ENCODE peak calls at places on chromosomes 13 and 19, in six cellular contexts. E, V, G, O, L and B are unnamed samples.

GRCh38 chr19:33373701-33374405 is at the start of gene CEBPG:
- DNase-seq in E (peak; percentile 71), V (no peak), G (peak; percentile 79), O (no peak), L (peak; percentile 72), B (peak; percentile 57)

GRCh38 chr19:39833464-39834286 is at the start of gene DYRK1B:
- DNase-seq in E (peak; percentile 98), V (peak; percentile 97), G (peak; percentile 98), O (peak; percentile 97), L (peak; percentile 99), B (peak; percentile 98)

GRCh38 chr19:46849610-46850009 is 1.0 kb downstream of the AP2S1 start:
- DNase-seq in E (no peak), V (no peak), G (no peak), O (no peak), L (no peak), B (no peak)

GRCh38 chr19:56856822-56857221 is 16.3 kb upstream of the PEG3 start:
- DNase-seq in E (no peak), V (no peak), G (no peak), O (no peak), L (no peak), B (no peak)

GRCh38 chr13:53439439-53440225 is 411.0 kb downstream of the OLFM4 start:
- DNase-seq in E (no peak), V (no peak), G (no peak), O (no peak), L (no peak), B (no peak)

GRCh38 chr13:113533441-113533840 is 42.9 kb upstream of the DCUN1D2 start:
- DNase-seq in E (no peak), V (no peak), G (no peak), O (no peak), L (no peak), B (no peak)

GRCh38 chr13:103883152-103883551 is 816.9 kb upstream of the SLC10A2 start:
- DNase-seq in E (peak; percentile 79), V (peak; percentile 81), G (peak; percentile 77), O (peak; percentile 33), L (peak; percentile 82), B (peak; percentile 80)

GRCh38 chr13:112105244-112105681 is 38.3 kb downstream of the SOX1 start:
- DNase-seq in E (no peak), V (no peak), G (no peak), O (no peak), L (no peak), B (no peak)

GRCh38 chr19:45419396-45419795 is 4.3 kb downstream of the ERCC1 start:
- DNase-seq in E (no peak), V (no peak), G (no peak), O (no peak), L (no peak), B (no peak)

GRCh38 chr13:75895168-75895567 is 259.0 kb downstream of the LMO7 start:
- DNase-seq in E (no peak), V (no peak), G (no peak), O (no peak), L (no peak), B (no peak)

GRCh38 chr13:110394371-110394841 is 87.3 kb downstream of the COL4A2 start:
- DNase-seq in E (no peak), V (no peak), G (no peak), O (no peak), L (no peak), B (no peak)

GRCh38 chr13:101757446-101758039 is 305.1 kb downstream of the ITGBL1 start:
- DNase-seq in E (no peak), V (no peak), G (no peak), O (no peak), L (no peak), B (no peak)

GRCh38 chr13:103178986-103179695 is 112.9 kb upstream of the SLC10A2 start:
- DNase-seq in E (no peak), V (no peak), G (no peak), O (no peak), L (no peak), B (no peak)

GRCh38 chr19:35000647-35001501 is 751 bp downstream of the GRAMD1A start:
- DNase-seq in E (no peak), V (peak; percentile 57), G (peak; percentile 74), O (peak; percentile 50), L (peak; percentile 66), B (no peak)

GRCh38 chr19:39645800-39646411 is 9.8 kb upstream of the LGALS16 start:
- DNase-seq in E (no peak), V (no peak), G (no peak), O (no peak), L (no peak), B (no peak)

GRCh38 chr13:75264611-75265010 is 217.4 kb downstream of the TBC1D4 start:
- DNase-seq in E (no peak), V (no peak), G (no peak), O (no peak), L (no peak), B (no peak)

GRCh38 chr13:20177049-20177831 is 15.5 kb downstream of the GJB2 start:
- DNase-seq in E (no peak), V (no peak), G (no peak), O (no peak), L (no peak), B (no peak)

GRCh38 chr13:52846567-52847321 is 1.7 kb downstream of the PCDH8 start:
- DNase-seq in E (peak; percentile 50), V (peak; percentile 90), G (peak; percentile 60), O (peak; percentile 63), L (peak; percentile 52), B (no peak)

GRCh38 chr13:113153810-113154748 is 4.4 kb upstream of the PROZ start:
- DNase-seq in E (peak; percentile 83), V (peak; percentile 60), G (peak; percentile 89), O (peak; percentile 88), L (peak; percentile 91), B (peak; percentile 75)

GRCh38 chr19:35247526-35248309 is 1.1 kb upstream of the LSR start:
- DNase-seq in E (peak; percentile 44), V (peak; percentile 97), G (peak; percentile 94), O (peak; percentile 94), L (peak; percentile 95), B (peak; percentile 88)

GRCh38 chr13:94464771-94465170 is 14.7 kb downstream of the DCT start:
- DNase-seq in E (no peak), V (no peak), G (no peak), O (no peak), L (no peak), B (no peak)

GRCh38 chr19:41276231-41276630 is 12.1 kb downstream of the HNRNPUL1 start:
- DNase-seq in E (no peak), V (no peak), G (no peak), O (no peak), L (no peak), B (no peak)

GRCh38 chr13:83024955-83025594 is 857.2 kb downstream of the SLITRK1 start:
- DNase-seq in E (no peak), V (no peak), G (no peak), O (no peak), L (no peak), B (no peak)

GRCh38 chr19:37362733-37363132 is 8.2 kb upstream of the ZNF527 start:
- DNase-seq in E (no peak), V (peak; percentile 79), G (no peak), O (no peak), L (no peak), B (no peak)

GRCh38 chr13:41222259-41222852 is 28.0 kb upstream of the KBTBD7 start:
- DNase-seq in E (no peak), V (peak; percentile 67), G (no peak), O (peak; percentile 56), L (peak; percentile 59), B (peak; percentile 37)

GRCh38 chr19:18831524-18832330 is at the start of gene UPF1:
- DNase-seq in E (peak; percentile 95), V (peak; percentile 96), G (peak; percentile 95), O (peak; percentile 97), L (peak; percentile 95), B (peak; percentile 94)

GRCh38 chr13:73492811-73493210 is 434.0 kb downstream of the KLF5 start:
- DNase-seq in E (no peak), V (no peak), G (no peak), O (no peak), L (no peak), B (no peak)

GRCh38 chr19:47421844-47422395 is 2.6 kb upstream of the MEIS3 start:
- DNase-seq in E (no peak), V (peak; percentile 76), G (no peak), O (no peak), L (no peak), B (no peak)

GRCh38 chr13:24128112-24128511 is 32.4 kb upstream of the SPATA13 start:
- DNase-seq in E (no peak), V (no peak), G (no peak), O (no peak), L (no peak), B (no peak)

DNA sequence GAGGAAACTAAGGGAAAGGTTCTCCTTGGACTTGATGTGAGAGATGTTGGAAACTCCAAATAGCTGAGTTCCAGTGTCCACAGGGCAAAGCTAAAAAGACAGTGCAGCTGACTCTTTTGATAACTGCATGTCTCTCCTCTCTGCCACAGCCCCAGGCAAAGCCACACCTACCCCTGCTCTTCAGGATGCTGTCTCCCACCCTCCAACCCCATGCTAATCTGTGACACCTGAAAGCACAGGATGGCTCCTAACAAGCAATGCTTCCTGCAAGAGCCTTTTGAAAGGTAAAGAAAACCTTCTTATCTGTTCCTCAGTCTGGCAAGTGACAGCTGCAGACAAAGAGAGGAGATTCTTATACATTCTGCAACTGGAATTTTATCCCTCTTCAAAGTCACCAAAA is 14.5 kb downstream of the SLC46A3 start:
- DNase-seq in E (no peak), V (no peak), G (no peak), O (no peak), L (no peak), B (no peak)
- H3K27ac ChIP-seq in E (no peak overlapping the region), V (no peak overlapping the region), G (no peak overlapping the region), O (no peak overlapping the region), L (no peak overlapping the region), B (no peak overlapping the region)

GRCh38 chr19:3055741-3056453 is 6.4 kb downstream of the TLE5 start:
- DNase-seq in E (peak; percentile 40), V (peak; percentile 43), G (peak; percentile 90), O (peak; percentile 91), L (peak; percentile 92), B (peak; percentile 72)
- H3K27ac ChIP-seq in E (peak overlapping the region; percentile 69), V (no peak overlapping the region), G (peak overlapping the region; percentile 38), O (no peak overlapping the region), L (peak overlapping the region; percentile 70), B (no peak overlapping the region)

DNA sequence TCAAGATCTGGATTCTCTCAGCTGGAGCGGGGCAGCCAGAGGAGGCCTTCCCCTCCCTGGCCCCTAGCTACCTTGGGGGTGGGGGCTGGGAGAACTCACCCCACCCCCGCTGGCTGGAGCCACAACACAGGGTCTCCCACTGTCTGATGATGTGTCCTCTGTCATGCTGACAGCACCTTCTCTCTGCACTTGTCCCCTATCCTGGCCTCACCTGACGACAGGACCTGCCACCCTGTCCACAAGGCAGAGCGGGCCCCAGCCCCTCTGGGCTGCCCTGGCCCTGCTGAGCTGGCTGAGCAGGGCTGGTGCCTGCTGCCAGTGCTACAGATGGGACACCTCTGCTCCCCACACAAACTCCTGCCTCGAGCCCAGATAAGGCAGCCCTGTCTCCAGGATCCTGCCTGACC is 5.6 kb downstream of the CBARP start:
- DNase-seq in E (no peak), V (no peak), G (no peak), O (no peak), L (no peak), B (no peak)
- H3K27ac ChIP-seq in E (no peak overlapping the region), V (no peak overlapping the region), G (peak overlapping the region; percentile 51), O (no peak overlapping the region), L (peak overlapping the region; percentile 65), B (peak overlapping the region; percentile 71)

DNA sequence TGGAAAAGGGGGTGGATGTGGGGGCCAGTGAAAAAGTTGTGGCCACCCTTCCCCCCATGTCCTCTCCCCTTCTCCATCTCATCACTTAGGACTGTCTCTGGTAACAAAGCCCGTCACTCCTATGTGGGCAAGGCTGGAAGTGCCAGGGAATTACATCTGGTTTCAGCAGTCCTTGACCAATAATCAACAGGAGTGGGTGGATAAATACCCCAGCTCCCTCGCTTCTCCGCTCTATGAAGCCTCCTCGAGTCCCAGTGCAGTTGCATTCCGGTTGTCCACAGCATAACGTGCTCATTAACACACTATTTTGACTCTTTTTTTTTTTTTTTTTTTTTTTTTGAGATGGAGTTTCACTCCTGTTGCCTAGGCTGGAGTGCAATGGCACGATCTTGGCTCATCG is 31.5 kb downstream of the MYO1F start:
- DNase-seq in E (no peak), V (no peak), G (no peak), O (no peak), L (no peak), B (no peak)
- H3K27ac ChIP-seq in E (no peak overlapping the region), V (no peak overlapping the region), G (no peak overlapping the region), O (no peak overlapping the region), L (no peak overlapping the region), B (no peak overlapping the region)